ENCODE peak calls at places on chromosomes 6 and 20, in seven cellular contexts. C is head of caudate nucleus; E is lower leg skin; X is AG10803; O is WTC11; P is effector CD4-positive, alpha-beta T cell; B is Karpas-422. D is an unnamed sample.

GRCh38 chr6:136593748-136594490 is 43.7 kb upstream of the MAP7 start:
- DNase-seq in C (no peak), E (peak), X (peak), O (no peak), P (no peak), B (peak), D (no peak)

GRCh38 chr20:46220808-46221207 is 87.5 kb downstream of the CDH22 start:
- DNase-seq in C (no peak), E (no peak), X (no peak), O (peak), P (no peak), B (peak), D (peak)

GRCh38 chr20:36538026-36538764 is 3.1 kb upstream of the MYL9 start:
- DNase-seq in C (no peak), E (no peak), X (no peak), O (no peak), P (no peak), B (no peak), D (no peak)

GRCh38 chr6:110708295-110708965 is 106.8 kb downstream of the CDK19 start:
- DNase-seq in C (no peak), E (no peak), X (peak), O (no peak), P (no peak), B (no peak), D (no peak)

GRCh38 chr6:129875610-129876515 is 14.7 kb upstream of the TMEM244 start:
- DNase-seq in C (no peak), E (no peak), X (no peak), O (no peak), P (no peak), B (no peak), D (no peak)

GRCh38 chr6:8172510-8172909 is 70.2 kb upstream of the EEF1E1 start:
- DNase-seq in C (no peak), E (no peak), X (no peak), O (no peak), P (no peak), B (no peak), D (no peak)

GRCh38 chr6:28618889-28619555 is 93.3 kb downstream of the GPX5 start:
- DNase-seq in C (no peak), E (no peak), X (no peak), O (no peak), P (no peak), B (no peak), D (no peak)

GRCh38 chr6:67952948-67953347 is 682.1 kb upstream of the ADGRB3 start:
- DNase-seq in C (no peak), E (no peak), X (no peak), O (no peak), P (no peak), B (peak), D (no peak)